ENCODE peak calls at places on chromosomes 13 and 19, in six cellular contexts. Y is AG04450; Q is SK-N-SH; D is CD8-positive, alpha-beta memory T cell; E is breast epithelium; M is right lobe of liver. U is an unnamed sample. For H3K9me3, the result is how much of the 10 kb centered on the place peaks cover.

GRCh38 chr13:66210677-66211076 is 1019.5 kb downstream of the PCDH9 start:
- DNase-seq in M (no peak), D (no peak), E (no peak), Y (peak), Q (no peak), U (no peak)

GRCh38 chr13:99282264-99283231 is 24.4 kb upstream of the GPR18 start:
- DNase-seq in D (peak), Y (no peak), Q (no peak), M (no peak), E (no peak), U (no peak)

GRCh38 chr13:94020426-94020825 is 459.1 kb downstream of the DCT start:
- DNase-seq in D (no peak), Y (no peak), Q (no peak), E (no peak), M (no peak), U (no peak)

GRCh38 chr19:53978975-53979801 is 12.2 kb upstream of the CACNG6 start:
- DNase-seq in D (no peak), E (no peak), Y (no peak), Q (no peak), M (no peak), U (no peak)

GRCh38 chr13:29936051-29936813 is 85.8 kb upstream of the UBL3 start:
- DNase-seq in E (no peak), Y (no peak), D (no peak), M (no peak), Q (no peak), U (no peak)

GRCh38 chr19:55980415-55980814 is 6.2 kb upstream of the NLRP5 start:
- DNase-seq in D (no peak), M (no peak), E (no peak), Q (no peak), Y (no peak), U (no peak)

GRCh38 chr13:20171364-20171763 is 10.5 kb upstream of the GJA3 start:
- DNase-seq in M (no peak), E (no peak), Y (no peak), Q (no peak), D (no peak), U (no peak)

GRCh38 chr19:49344516-49345423 is 9.6 kb downstream of the CD37 start:
- DNase-seq in Y (no peak), E (no peak), M (no peak), D (no peak), Q (no peak), U (no peak)

GRCh38 chr13:30577381-30577780 is 40.3 kb upstream of the USPL1 start:
- DNase-seq in Q (no peak), D (peak), Y (peak), E (no peak), M (no peak), U (no peak)

GRCh38 chr19:37959665-37960114 is 52.7 kb downstream of the SIPA1L3 start:
- DNase-seq in M (no peak), Y (no peak), E (no peak), D (no peak), Q (no peak), U (no peak)

GRCh38 chr13:113848431-113849260 is 15.2 kb downstream of the GAS6 start:
- DNase-seq in M (no peak), E (no peak), Q (no peak), D (no peak), Y (no peak), U (no peak)

GRCh38 chr13:113846639-113847318 is 17.1 kb downstream of the GAS6 start:
- DNase-seq in Q (no peak), M (no peak), E (no peak), D (peak), Y (no peak), U (no peak)

GRCh38 chr13:113849546-113849945 is 14.3 kb downstream of the GAS6 start:
- DNase-seq in E (no peak), D (no peak), M (no peak), Y (no peak), Q (no peak), U (no peak)

GRCh38 chr13:113845723-113846638 is 17.9 kb downstream of the GAS6 start:
- DNase-seq in E (no peak), M (no peak), D (no peak), Y (no peak), Q (no peak), U (no peak)

GRCh38 chr13:113848020-113848419 is 15.9 kb downstream of the GAS6 start:
- DNase-seq in D (no peak), Q (no peak), Y (no peak), E (no peak), M (no peak), U (no peak)
- H3K27ac ChIP-seq in D (no peak), Q (no peak), Y (peak), E (no peak), M (no peak), U (no peak)

DNA sequence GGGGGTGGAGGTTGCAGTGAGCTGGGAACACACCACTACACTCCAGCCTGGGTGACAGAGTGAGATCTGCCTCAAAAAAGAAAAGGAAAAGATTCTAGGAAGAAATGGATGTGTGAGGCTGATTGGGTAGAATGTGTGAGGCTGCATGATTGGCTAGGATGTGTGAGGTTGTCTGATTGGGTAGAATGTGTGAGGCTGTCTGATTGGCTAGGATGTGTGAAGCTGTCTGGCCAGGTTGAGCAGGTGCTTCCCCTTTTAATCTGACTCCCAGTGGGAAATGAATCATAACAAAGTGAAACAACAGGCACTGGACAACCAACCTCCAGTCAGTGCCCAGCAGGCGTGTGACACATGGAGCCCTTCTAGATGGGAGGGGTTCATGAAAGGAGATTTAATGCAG is 14.7 kb downstream of the C13orf46 start:
- DNase-seq in E (no peak), Y (no peak), M (peak), D (no peak), Q (no peak), U (no peak)
- H3K4me3 ChIP-seq in E (no peak), Y (no peak), M (no peak), D (no peak), Q (no peak), U (no peak)

GRCh38 chr13:19117913-19118739 is 63.5 kb downstream of the TUBA3C start:
- DNase-seq in D (no peak), M (no peak), Q (peak), E (no peak), Y (no peak), U (no peak)
- H3K9me3 ChIP-seq in D (under half), M (under half), Q (under half), E (under half), Y (under half), U (under half)

GRCh38 chr19:7618771-7619510 is 10.4 kb downstream of the XAB2 start:
- DNase-seq in Q (peak), E (peak), Y (no peak), M (peak), D (no peak), U (no peak)
- H3K27ac ChIP-seq in Q (peak), E (peak), Y (no peak), M (peak), D (no peak), U (no peak)

GRCh38 chr19:3457531-3458228 is 22.6 kb downstream of the SMIM24 start:
- DNase-seq in Y (no peak), D (no peak), M (no peak), Q (no peak), E (no peak), U (no peak)
- H3K4me3 ChIP-seq in Y (no peak), D (no peak), M (no peak), Q (no peak), E (no peak), U (no peak)

DNA sequence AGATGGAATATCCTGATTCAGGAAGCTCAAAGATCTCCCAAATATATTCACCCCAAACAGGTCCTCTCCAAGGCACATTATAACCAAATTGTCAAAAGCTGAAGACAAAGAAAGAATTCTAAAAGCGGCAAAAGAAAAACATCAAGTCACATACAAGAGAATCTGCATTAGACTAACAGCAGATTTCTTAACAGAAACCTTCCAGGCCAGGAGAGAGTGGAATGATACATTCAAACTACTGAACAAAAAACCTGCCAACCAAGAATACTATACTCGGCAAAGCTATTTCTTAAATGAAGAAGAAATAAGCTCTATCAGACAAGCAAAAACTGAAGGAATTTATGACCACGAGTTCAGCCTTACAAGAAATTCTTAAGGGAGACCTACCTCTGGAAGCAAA is 120.6 kb upstream of the WASF3 start:
- DNase-seq in Y (no peak), M (no peak), Q (no peak), D (no peak), E (no peak), U (no peak)
- H3K9me3 ChIP-seq in Y (under half), M (under half), Q (under half), D (under half), E (under half), U (under half)

DNA sequence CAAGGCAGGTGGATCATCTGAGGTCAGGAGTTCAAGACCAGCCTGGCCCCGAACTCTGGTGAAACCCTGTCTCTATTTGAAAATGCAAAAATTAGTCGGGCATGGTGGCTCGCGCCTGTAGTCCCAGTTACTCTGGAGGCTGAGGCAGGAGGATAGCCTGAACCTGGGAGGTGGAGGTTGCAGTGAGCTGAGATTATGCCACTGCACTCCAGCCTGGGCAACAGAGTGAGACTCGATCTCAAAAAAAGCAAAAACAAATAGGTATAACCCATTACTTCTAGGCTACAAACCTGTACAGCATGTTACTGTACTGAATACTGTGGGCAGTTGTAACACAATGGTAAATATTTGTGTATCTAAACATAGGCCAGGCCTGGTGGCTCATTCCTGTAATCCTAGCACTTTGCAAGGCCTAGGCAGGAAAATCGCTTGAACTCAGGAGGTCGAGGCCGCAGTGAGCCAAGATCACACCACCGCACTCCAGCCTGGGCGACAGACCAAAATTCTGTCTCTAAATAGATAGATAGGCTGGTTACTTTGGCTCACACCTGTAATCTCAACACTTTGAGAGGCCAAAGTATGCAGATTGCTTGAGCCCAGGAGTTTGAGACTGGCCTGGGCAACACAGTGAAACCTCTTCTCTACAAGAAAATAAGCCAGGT is 63.5 kb downstream of the MYO9B start:
- DNase-seq in E (peak), D (no peak), Q (no peak), M (peak), Y (no peak), U (no peak)
- H3K27ac ChIP-seq in E (peak), D (no peak), Q (no peak), M (peak), Y (no peak), U (peak)

DNA sequence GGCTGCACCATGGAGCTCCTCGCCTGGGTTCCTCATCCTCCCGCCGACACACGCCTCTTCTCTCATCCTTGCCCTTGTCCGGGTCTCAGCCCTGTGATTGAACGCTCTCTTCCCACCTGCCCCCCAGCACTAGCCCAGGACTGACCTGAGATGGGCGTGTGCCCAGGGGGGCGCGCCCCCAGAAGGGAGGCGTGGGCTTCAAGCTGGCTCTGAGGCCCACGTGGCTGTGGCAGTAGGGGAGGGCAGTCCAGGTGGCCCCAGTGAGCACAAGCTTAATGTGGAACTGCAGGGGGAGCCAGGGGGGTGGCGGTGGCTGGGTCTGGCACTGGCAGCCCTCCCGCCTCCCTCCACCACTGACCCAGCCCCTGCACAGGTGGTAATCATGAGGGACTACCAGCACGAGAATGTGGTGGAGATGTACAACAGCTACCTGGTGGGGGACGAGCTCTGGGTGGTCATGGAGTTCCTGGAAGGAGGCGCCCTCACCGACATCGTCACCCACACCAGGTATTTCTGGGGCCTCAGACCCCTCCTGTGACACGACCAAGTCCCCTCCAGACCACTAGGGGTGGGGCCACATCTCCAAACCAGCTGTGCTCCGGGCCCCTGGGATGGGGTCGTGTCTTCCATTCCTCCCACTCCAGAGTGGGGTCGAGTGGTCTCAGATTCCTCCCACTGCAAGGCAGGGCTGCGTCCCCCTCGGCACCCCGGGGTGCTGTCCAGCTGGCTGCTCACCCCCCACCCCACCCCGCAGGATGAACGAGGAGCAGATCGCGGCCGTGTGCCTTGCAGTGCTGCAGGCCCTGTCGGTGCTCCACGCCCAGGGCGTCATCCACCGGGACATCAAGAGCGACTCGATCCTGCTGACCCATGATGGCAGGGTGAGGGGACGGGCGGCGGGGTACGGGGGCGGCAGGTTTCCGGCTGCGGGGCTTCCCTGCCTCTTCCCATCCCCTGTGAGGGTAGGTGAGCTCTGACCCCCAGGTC is 21.9 kb upstream of the NCCRP1 start:
- DNase-seq in Q (no peak), D (no peak), Y (no peak), E (no peak), M (no peak), U (no peak)
- H3K4me3 ChIP-seq in Q (no peak), D (no peak), Y (no peak), E (no peak), M (no peak), U (no peak)

U was measured in sigmoid colon.